ENCODE peak calls at places on chromosomes 2 and 18, in seven cellular contexts. G is psoas muscle, X is GM12878, M is adipocyte, Y is thyroid gland, J is kidney, U is sigmoid colon. P is an unnamed sample.

GRCh38 chr2:212536385-212537310 is 2.0 kb downstream of the ERBB4 start:
- DNase-seq in G (peak; percentile 36), X (no peak), M (peak; percentile 22), Y (peak; percentile 31), J (peak; percentile 41), U (no peak), P (no peak)

GRCh38 chr18:65257157-65257556 is 493.7 kb upstream of the CDH7 start:
- DNase-seq in G (no peak), X (no peak), M (no peak), Y (no peak), J (no peak), U (no peak), P (no peak)

GRCh38 chr18:46174317-46175039 is 70.3 kb downstream of the HAUS1 start:
- DNase-seq in G (peak; percentile 85), X (no peak), M (peak; percentile 74), Y (peak; percentile 39), J (no peak), U (no peak), P (peak; percentile 30)

GRCh38 chr2:142199073-142199472 is 68.3 kb upstream of the LRP1B start:
- DNase-seq in G (no peak), X (no peak), M (no peak), Y (no peak), J (no peak), U (no peak), P (no peak)

GRCh38 chr2:225041210-225041870 is 928 bp downstream of the DOCK10 start:
- DNase-seq in G (no peak), X (peak; percentile 84), M (peak; percentile 65), Y (peak; percentile 3), J (peak; percentile 73), U (no peak), P (peak; percentile 12)

GRCh38 chr2:224860786-224861185 is 144.6 kb upstream of the CCDC195 start:
- DNase-seq in G (no peak), X (no peak), M (no peak), Y (no peak), J (no peak), U (no peak), P (no peak)

GRCh38 chr2:29241955-29242565 is 126.8 kb downstream of the CLIP4 start:
- DNase-seq in G (no peak), X (no peak), M (no peak), Y (no peak), J (no peak), U (peak; percentile 6), P (no peak)

GRCh38 chr2:18518116-18519111 is 42.0 kb downstream of the RDH14 start:
- DNase-seq in G (no peak), X (no peak), M (peak; percentile 69), Y (no peak), J (no peak), U (no peak), P (no peak)

GRCh38 chr18:35311506-35311905 is 21.5 kb upstream of the ZSCAN30 start:
- DNase-seq in G (no peak), X (no peak), M (no peak), Y (no peak), J (no peak), U (no peak), P (no peak)

GRCh38 chr18:55349685-55350084 is 238.3 kb downstream of the TCF4 start:
- DNase-seq in G (no peak), X (no peak), M (no peak), Y (no peak), J (no peak), U (no peak), P (no peak)

GRCh38 chr2:47354013-47354816 is 48.7 kb upstream of the MSH2 start:
- DNase-seq in G (no peak), X (no peak), M (no peak), Y (no peak), J (no peak), U (peak; percentile 21), P (no peak)

GRCh38 chr18:41486581-41486980 is 468.5 kb upstream of the PIK3C3 start:
- DNase-seq in G (no peak), X (no peak), M (no peak), Y (no peak), J (no peak), U (no peak), P (no peak)

GRCh38 chr2:626491-627339 is 50.5 kb downstream of the TMEM18 start:
- DNase-seq in G (no peak), X (no peak), M (no peak), Y (no peak), J (no peak), U (no peak), P (no peak)

GRCh38 chr2:154338359-154338967 is 360.0 kb upstream of the KCNJ3 start:
- DNase-seq in G (no peak), X (no peak), M (no peak), Y (no peak), J (no peak), U (no peak), P (no peak)

GRCh38 chr2:130814931-130815680 is 21.6 kb upstream of the ARHGEF4 start:
- DNase-seq in G (no peak), X (no peak), M (no peak), Y (no peak), J (no peak), U (no peak), P (no peak)

GRCh38 chr18:48996041-48996440 is 45.3 kb upstream of the SMAD7 start:
- DNase-seq in G (peak; percentile 5), X (no peak), M (no peak), Y (no peak), J (peak; percentile 36), U (no peak), P (no peak)

GRCh38 chr18:48994044-48994651 is 43.4 kb upstream of the SMAD7 start:
- DNase-seq in G (peak; percentile 56), X (no peak), M (peak; percentile 74), Y (peak; percentile 58), J (peak; percentile 87), U (no peak), P (no peak)

GRCh38 chr18:48993586-48993985 is 42.8 kb upstream of the SMAD7 start:
- DNase-seq in G (peak; percentile 55), X (no peak), M (no peak), Y (peak; percentile 32), J (peak; percentile 36), U (no peak), P (no peak)

GRCh38 chr18:48996901-48997463 is 46.2 kb upstream of the SMAD7 start:
- DNase-seq in G (peak; percentile 36), X (no peak), M (peak; percentile 82), Y (peak; percentile 79), J (peak; percentile 55), U (no peak), P (no peak)

GRCh38 chr18:48994926-48995835 is 44.4 kb upstream of the SMAD7 start:
- DNase-seq in G (peak; percentile 17), X (no peak), M (no peak), Y (no peak), J (peak; percentile 66), U (no peak), P (no peak)
- H3K4me1 ChIP-seq in G (peaks cover 23% of the 10 kb centered on the region), X (no peaks in the 10 kb centered on the region), M (peaks cover 49% of the 10 kb centered on the region), Y (peaks cover 48% of the 10 kb centered on the region), J (peaks cover 2% of the 10 kb centered on the region), U (peaks cover 46% of the 10 kb centered on the region), P (peaks cover 66% of the 10 kb centered on the region)

GRCh38 chr2:230814616-230815015 is 50.1 kb upstream of the ITM2C start:
- DNase-seq in G (no peak), X (no peak), M (peak; percentile 48), Y (no peak), J (no peak), U (no peak), P (no peak)
- H3K36me3 ChIP-seq in G (peaks cover 79% of the 10 kb centered on the region), X (peaks cover 45% of the 10 kb centered on the region), M (peaks cover 82% of the 10 kb centered on the region), Y (peaks cover 26% of the 10 kb centered on the region), J (peaks cover 23% of the 10 kb centered on the region), U (peaks cover 23% of the 10 kb centered on the region), P (peaks cover 78% of the 10 kb centered on the region)

GRCh38 chr2:121148481-121148880 is 136.5 kb downstream of the TFCP2L1 start:
- DNase-seq in G (no peak), X (no peak), M (no peak), Y (no peak), J (no peak), U (no peak), P (no peak)
- H3K4me3 ChIP-seq in G (no peak overlapping the region), X (no peak overlapping the region), M (no peak overlapping the region), Y (no peak overlapping the region), J (no peak overlapping the region), U (no peak overlapping the region), P (no peak overlapping the region)

DNA sequence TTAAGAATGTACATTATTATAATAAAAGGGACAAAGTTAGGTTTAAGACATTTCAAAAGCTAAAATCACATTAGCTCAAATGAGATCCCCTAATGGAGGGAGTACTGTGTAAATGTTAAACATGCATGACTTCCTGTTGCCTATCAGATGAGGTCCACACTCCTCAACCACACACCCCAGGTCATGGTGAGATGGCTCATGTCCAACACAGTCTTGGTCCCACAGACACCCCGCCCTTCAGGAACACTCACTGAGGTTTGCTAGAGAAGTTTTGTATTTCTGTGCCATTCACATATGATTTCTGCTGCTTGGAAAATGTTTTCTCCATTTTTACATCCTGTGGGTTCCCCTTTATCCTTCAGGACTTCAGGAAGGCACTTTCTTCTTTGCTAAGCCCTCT is 491.0 kb downstream of the SOX11 start:
- DNase-seq in G (no peak), X (no peak), M (no peak), Y (no peak), J (no peak), U (no peak), P (no peak)
- H3K4me1 ChIP-seq in G (no peaks in the 10 kb centered on the region), X (no peaks in the 10 kb centered on the region), M (peaks cover 11% of the 10 kb centered on the region), Y (peaks cover 52% of the 10 kb centered on the region), J (no peaks in the 10 kb centered on the region), U (no peaks in the 10 kb centered on the region), P (peaks cover 23% of the 10 kb centered on the region)

DNA sequence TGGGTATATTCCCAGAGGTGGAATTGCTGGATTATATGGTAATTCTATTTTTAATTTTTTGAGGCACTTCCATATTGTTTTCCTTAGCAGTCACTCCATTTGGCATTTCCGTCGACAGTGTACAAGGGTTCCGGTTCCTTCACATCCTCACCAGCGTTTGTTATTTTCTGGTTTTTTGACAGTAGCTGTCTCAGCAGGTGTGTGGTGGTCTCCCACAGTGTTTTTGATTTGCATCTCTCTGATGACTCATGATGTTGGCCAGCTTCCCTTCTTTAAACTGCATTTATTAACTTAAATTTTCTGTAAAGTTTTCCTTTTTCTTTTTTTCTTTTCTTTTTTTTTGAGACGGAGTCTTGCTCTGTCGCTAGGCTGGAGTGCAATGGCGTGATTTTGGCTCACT is 19.7 kb downstream of the SH3BP4 start:
- DNase-seq in G (no peak), X (no peak), M (no peak), Y (no peak), J (no peak), U (no peak), P (no peak)
- H3K36me3 ChIP-seq in G (no peaks in the 10 kb centered on the region), X (no peaks in the 10 kb centered on the region), M (peaks cover 22% of the 10 kb centered on the region), Y (no peaks in the 10 kb centered on the region), J (no peaks in the 10 kb centered on the region), U (no peaks in the 10 kb centered on the region), P (no peaks in the 10 kb centered on the region)

P was measured in heart right ventricle.